ENCODE peak calls at places on chromosomes 6 and 20, in seven cellular contexts. One of them, this sample, is unnamed.
A peak's percentile ranks its signal among the peaks of the same experiment; 100 is the strongest.

GRCh38 chr20:33277471-33278441 is 5.3 kb upstream of the BPIFB1 start:
- DNase-seq in NCI-H69: peak; percentile 47
- DNase-seq in activated naive CD8-positive, alpha-beta T cell treated with anti-CD3 and anti-CD28 coated beads, Interleukin-2, amount 50 U/mL, for 24 hours: no peak
- DNase-seq in activated CD4-positive, alpha-beta T cell treated with anti-CD3 and anti-CD28 coated beads, Interleukin-2, amount 50 U/mL, for 4 hours: no peak
- DNase-seq in effector CD4-positive, alpha-beta T cell: no peak
- DNase-seq in GDM1: no peak
- DNase-seq in HCEC 1CT: no peak
- DNase-seq in this sample: no peak

GRCh38 chr20:46999821-47000465 is 105.3 kb downstream of the EYA2 start:
- DNase-seq in NCI-H69: peak; percentile 43
- DNase-seq in activated naive CD8-positive, alpha-beta T cell treated with anti-CD3 and anti-CD28 coated beads, Interleukin-2, amount 50 U/mL, for 24 hours: no peak
- DNase-seq in effector CD4-positive, alpha-beta T cell: no peak
- DNase-seq in GDM1: no peak
- DNase-seq in activated CD4-positive, alpha-beta T cell treated with anti-CD3 and anti-CD28 coated beads, Interleukin-2, amount 50 U/mL, for 4 hours: no peak
- DNase-seq in HCEC 1CT: no peak
- DNase-seq in this sample: no peak

GRCh38 chr20:504632-505075 is 38.9 kb downstream of the CSNK2A1 start:
- DNase-seq in HCEC 1CT: no peak
- DNase-seq in GDM1: no peak
- DNase-seq in NCI-H69: no peak
- DNase-seq in effector CD4-positive, alpha-beta T cell: no peak
- DNase-seq in activated CD4-positive, alpha-beta T cell treated with anti-CD3 and anti-CD28 coated beads, Interleukin-2, amount 50 U/mL, for 4 hours: no peak
- DNase-seq in activated naive CD8-positive, alpha-beta T cell treated with anti-CD3 and anti-CD28 coated beads, Interleukin-2, amount 50 U/mL, for 24 hours: no peak
- DNase-seq in this sample: no peak

GRCh38 chr6:105431226-105431625 is 28.3 kb upstream of the PREP start:
- DNase-seq in activated CD4-positive, alpha-beta T cell treated with anti-CD3 and anti-CD28 coated beads, Interleukin-2, amount 50 U/mL, for 4 hours: no peak
- DNase-seq in GDM1: no peak
- DNase-seq in effector CD4-positive, alpha-beta T cell: peak; percentile 12
- DNase-seq in activated naive CD8-positive, alpha-beta T cell treated with anti-CD3 and anti-CD28 coated beads, Interleukin-2, amount 50 U/mL, for 24 hours: peak; percentile 7
- DNase-seq in HCEC 1CT: peak; percentile 54
- DNase-seq in NCI-H69: peak; percentile 65
- DNase-seq in this sample: peak; percentile 35

GRCh38 chr20:31758521-31758920 is 19.4 kb downstream of the TPX2 start:
- DNase-seq in activated naive CD8-positive, alpha-beta T cell treated with anti-CD3 and anti-CD28 coated beads, Interleukin-2, amount 50 U/mL, for 24 hours: no peak
- DNase-seq in GDM1: no peak
- DNase-seq in NCI-H69: no peak
- DNase-seq in HCEC 1CT: no peak
- DNase-seq in activated CD4-positive, alpha-beta T cell treated with anti-CD3 and anti-CD28 coated beads, Interleukin-2, amount 50 U/mL, for 4 hours: no peak
- DNase-seq in effector CD4-positive, alpha-beta T cell: no peak
- DNase-seq in this sample: no peak

GRCh38 chr6:107496041-107496440 is 6.1 kb downstream of the SOBP start:
- DNase-seq in effector CD4-positive, alpha-beta T cell: no peak
- DNase-seq in HCEC 1CT: no peak
- DNase-seq in activated naive CD8-positive, alpha-beta T cell treated with anti-CD3 and anti-CD28 coated beads, Interleukin-2, amount 50 U/mL, for 24 hours: no peak
- DNase-seq in NCI-H69: peak; percentile 46
- DNase-seq in activated CD4-positive, alpha-beta T cell treated with anti-CD3 and anti-CD28 coated beads, Interleukin-2, amount 50 U/mL, for 4 hours: no peak
- DNase-seq in GDM1: no peak
- DNase-seq in this sample: no peak

GRCh38 chr6:25050356-25050755 is 114.6 kb upstream of the RIPOR2 start:
- DNase-seq in HCEC 1CT: peak; percentile 82
- DNase-seq in activated CD4-positive, alpha-beta T cell treated with anti-CD3 and anti-CD28 coated beads, Interleukin-2, amount 50 U/mL, for 4 hours: peak; percentile 49
- DNase-seq in NCI-H69: peak; percentile 47
- DNase-seq in GDM1: peak; percentile 86
- DNase-seq in effector CD4-positive, alpha-beta T cell: peak; percentile 53
- DNase-seq in activated naive CD8-positive, alpha-beta T cell treated with anti-CD3 and anti-CD28 coated beads, Interleukin-2, amount 50 U/mL, for 24 hours: peak; percentile 44
- DNase-seq in this sample: peak; percentile 68

GRCh38 chr6:38021029-38021428 is 201.5 kb downstream of the ZFAND3 start:
- DNase-seq in activated naive CD8-positive, alpha-beta T cell treated with anti-CD3 and anti-CD28 coated beads, Interleukin-2, amount 50 U/mL, for 24 hours: no peak
- DNase-seq in activated CD4-positive, alpha-beta T cell treated with anti-CD3 and anti-CD28 coated beads, Interleukin-2, amount 50 U/mL, for 4 hours: no peak
- DNase-seq in NCI-H69: peak; percentile 98
- DNase-seq in effector CD4-positive, alpha-beta T cell: no peak
- DNase-seq in GDM1: no peak
- DNase-seq in HCEC 1CT: no peak
- DNase-seq in this sample: no peak

GRCh38 chr20:43531091-43531443 is 23.6 kb downstream of the L3MBTL1 start:
- DNase-seq in effector CD4-positive, alpha-beta T cell: no peak
- DNase-seq in activated CD4-positive, alpha-beta T cell treated with anti-CD3 and anti-CD28 coated beads, Interleukin-2, amount 50 U/mL, for 4 hours: no peak
- DNase-seq in GDM1: no peak
- DNase-seq in NCI-H69: no peak
- DNase-seq in activated naive CD8-positive, alpha-beta T cell treated with anti-CD3 and anti-CD28 coated beads, Interleukin-2, amount 50 U/mL, for 24 hours: no peak
- DNase-seq in HCEC 1CT: no peak
- DNase-seq in this sample: no peak

GRCh38 chr6:36436466-36436865 is 6.2 kb downstream of the PXT1 start:
- DNase-seq in activated naive CD8-positive, alpha-beta T cell treated with anti-CD3 and anti-CD28 coated beads, Interleukin-2, amount 50 U/mL, for 24 hours: no peak
- DNase-seq in effector CD4-positive, alpha-beta T cell: no peak
- DNase-seq in HCEC 1CT: peak; percentile 80
- DNase-seq in activated CD4-positive, alpha-beta T cell treated with anti-CD3 and anti-CD28 coated beads, Interleukin-2, amount 50 U/mL, for 4 hours: no peak
- DNase-seq in GDM1: no peak
- DNase-seq in NCI-H69: no peak
- DNase-seq in this sample: no peak

GRCh38 chr20:16864069-16864468 is 115.9 kb downstream of the OTOR start:
- DNase-seq in activated naive CD8-positive, alpha-beta T cell treated with anti-CD3 and anti-CD28 coated beads, Interleukin-2, amount 50 U/mL, for 24 hours: no peak
- DNase-seq in NCI-H69: no peak
- DNase-seq in effector CD4-positive, alpha-beta T cell: no peak
- DNase-seq in GDM1: no peak
- DNase-seq in activated CD4-positive, alpha-beta T cell treated with anti-CD3 and anti-CD28 coated beads, Interleukin-2, amount 50 U/mL, for 4 hours: no peak
- DNase-seq in HCEC 1CT: no peak
- DNase-seq in this sample: no peak

GRCh38 chr20:38725959-38726848 is 1.9 kb downstream of the SLC32A1 start:
- DNase-seq in effector CD4-positive, alpha-beta T cell: no peak
- DNase-seq in NCI-H69: peak; percentile 60
- DNase-seq in GDM1: no peak
- DNase-seq in activated CD4-positive, alpha-beta T cell treated with anti-CD3 and anti-CD28 coated beads, Interleukin-2, amount 50 U/mL, for 4 hours: no peak
- DNase-seq in HCEC 1CT: peak; percentile 37
- DNase-seq in activated naive CD8-positive, alpha-beta T cell treated with anti-CD3 and anti-CD28 coated beads, Interleukin-2, amount 50 U/mL, for 24 hours: peak; percentile 69
- DNase-seq in this sample: no peak

GRCh38 chr20:30812739-30813411 is 444.6 kb upstream of the DEFB115 start:
- DNase-seq in activated naive CD8-positive, alpha-beta T cell treated with anti-CD3 and anti-CD28 coated beads, Interleukin-2, amount 50 U/mL, for 24 hours: no peak
- DNase-seq in effector CD4-positive, alpha-beta T cell: no peak
- DNase-seq in GDM1: no peak
- DNase-seq in HCEC 1CT: no peak
- DNase-seq in NCI-H69: no peak
- DNase-seq in activated CD4-positive, alpha-beta T cell treated with anti-CD3 and anti-CD28 coated beads, Interleukin-2, amount 50 U/mL, for 4 hours: no peak
- DNase-seq in this sample: no peak

GRCh38 chr6:27771240-27771639 is 141.0 kb downstream of the OR2B2 start:
- DNase-seq in HCEC 1CT: no peak
- DNase-seq in GDM1: peak; percentile 45
- DNase-seq in activated CD4-positive, alpha-beta T cell treated with anti-CD3 and anti-CD28 coated beads, Interleukin-2, amount 50 U/mL, for 4 hours: no peak
- DNase-seq in activated naive CD8-positive, alpha-beta T cell treated with anti-CD3 and anti-CD28 coated beads, Interleukin-2, amount 50 U/mL, for 24 hours: no peak
- DNase-seq in NCI-H69: no peak
- DNase-seq in effector CD4-positive, alpha-beta T cell: no peak
- DNase-seq in this sample: no peak

GRCh38 chr6:83781506-83781905 is 71.7 kb upstream of the RIPPLY2 start:
- DNase-seq in activated naive CD8-positive, alpha-beta T cell treated with anti-CD3 and anti-CD28 coated beads, Interleukin-2, amount 50 U/mL, for 24 hours: no peak
- DNase-seq in NCI-H69: no peak
- DNase-seq in effector CD4-positive, alpha-beta T cell: no peak
- DNase-seq in activated CD4-positive, alpha-beta T cell treated with anti-CD3 and anti-CD28 coated beads, Interleukin-2, amount 50 U/mL, for 4 hours: no peak
- DNase-seq in HCEC 1CT: no peak
- DNase-seq in GDM1: no peak
- DNase-seq in this sample: no peak

GRCh38 chr20:51454250-51454865 is 88.2 kb downstream of the NFATC2 start:
- DNase-seq in GDM1: no peak
- DNase-seq in NCI-H69: no peak
- DNase-seq in effector CD4-positive, alpha-beta T cell: no peak
- DNase-seq in HCEC 1CT: no peak
- DNase-seq in activated CD4-positive, alpha-beta T cell treated with anti-CD3 and anti-CD28 coated beads, Interleukin-2, amount 50 U/mL, for 4 hours: no peak
- DNase-seq in activated naive CD8-positive, alpha-beta T cell treated with anti-CD3 and anti-CD28 coated beads, Interleukin-2, amount 50 U/mL, for 24 hours: no peak
- DNase-seq in this sample: no peak

GRCh38 chr6:160347259-160348208 is 644 bp upstream of the SLC22A3 start:
- DNase-seq in activated CD4-positive, alpha-beta T cell treated with anti-CD3 and anti-CD28 coated beads, Interleukin-2, amount 50 U/mL, for 4 hours: no peak
- DNase-seq in NCI-H69: no peak
- DNase-seq in GDM1: no peak
- DNase-seq in HCEC 1CT: no peak
- DNase-seq in effector CD4-positive, alpha-beta T cell: no peak
- DNase-seq in activated naive CD8-positive, alpha-beta T cell treated with anti-CD3 and anti-CD28 coated beads, Interleukin-2, amount 50 U/mL, for 24 hours: no peak
- DNase-seq in this sample: no peak

GRCh38 chr6:31967926-31968320 is 4.0 kb downstream of the DXO start:
- DNase-seq in GDM1: no peak
- DNase-seq in HCEC 1CT: no peak
- DNase-seq in effector CD4-positive, alpha-beta T cell: no peak
- DNase-seq in NCI-H69: no peak
- DNase-seq in activated naive CD8-positive, alpha-beta T cell treated with anti-CD3 and anti-CD28 coated beads, Interleukin-2, amount 50 U/mL, for 24 hours: no peak
- DNase-seq in activated CD4-positive, alpha-beta T cell treated with anti-CD3 and anti-CD28 coated beads, Interleukin-2, amount 50 U/mL, for 4 hours: no peak
- DNase-seq in this sample: no peak

GRCh38 chr6:2020909-2021308 is 224.5 kb downstream of the GMDS start:
- DNase-seq in NCI-H69: peak; percentile 91
- DNase-seq in effector CD4-positive, alpha-beta T cell: no peak
- DNase-seq in activated naive CD8-positive, alpha-beta T cell treated with anti-CD3 and anti-CD28 coated beads, Interleukin-2, amount 50 U/mL, for 24 hours: no peak
- DNase-seq in HCEC 1CT: peak; percentile 17
- DNase-seq in activated CD4-positive, alpha-beta T cell treated with anti-CD3 and anti-CD28 coated beads, Interleukin-2, amount 50 U/mL, for 4 hours: no peak
- DNase-seq in GDM1: peak; percentile 55
- DNase-seq in this sample: no peak

GRCh38 chr20:11585752-11586352 is 331.8 kb upstream of the BTBD3 start:
- DNase-seq in NCI-H69: peak; percentile 76
- DNase-seq in activated CD4-positive, alpha-beta T cell treated with anti-CD3 and anti-CD28 coated beads, Interleukin-2, amount 50 U/mL, for 4 hours: no peak
- DNase-seq in HCEC 1CT: no peak
- DNase-seq in activated naive CD8-positive, alpha-beta T cell treated with anti-CD3 and anti-CD28 coated beads, Interleukin-2, amount 50 U/mL, for 24 hours: no peak
- DNase-seq in effector CD4-positive, alpha-beta T cell: no peak
- DNase-seq in GDM1: no peak
- DNase-seq in this sample: no peak

This sample was measured in CD4-positive, alpha-beta memory T cell.